ENCODE peak calls at places on chromosome 12, in five cellular contexts. L is uterus, T is adrenal gland, X is hepatocyte, H is A549. J is an unnamed sample. For H3K4me1, the result is how much of the 10 kb centered on the place peaks cover.

GRCh38 chr12:11040162-11040561 is 9.0 kb upstream of the TAS2R31 start:
- DNase-seq in L (no peak), T (no peak), X (no peak), H (no peak), J (no peak)

GRCh38 chr12:67666605-67667004 is 18.1 kb downstream of the DYRK2 start:
- DNase-seq in L (no peak), T (no peak), X (no peak), H (no peak), J (no peak)

GRCh38 chr12:70467908-70468733 is 102.0 kb downstream of the KCNMB4 start:
- DNase-seq in L (no peak), T (no peak), X (no peak), H (no peak), J (no peak)

GRCh38 chr12:116324684-116325664 is 47.5 kb upstream of the MED13L start:
- DNase-seq in L (no peak), T (no peak), X (no peak), H (no peak), J (no peak)

GRCh38 chr12:113237748-113238147 is 16.5 kb downstream of the TPCN1 start:
- DNase-seq in L (no peak), T (peak), X (no peak), H (no peak), J (no peak)

GRCh38 chr12:68479832-68480291 is 130.8 kb upstream of the RAP1B start:
- DNase-seq in L (no peak), T (no peak), X (no peak), H (peak), J (no peak)

GRCh38 chr12:83122623-83122934 is 435.9 kb downstream of the TMTC2 start:
- DNase-seq in L (no peak), T (no peak), X (no peak), H (no peak), J (no peak)

GRCh38 chr12:12086975-12087692 is 16.4 kb downstream of the BCL2L14 start:
- DNase-seq in L (no peak), T (no peak), X (no peak), H (no peak), J (no peak)

DNA sequence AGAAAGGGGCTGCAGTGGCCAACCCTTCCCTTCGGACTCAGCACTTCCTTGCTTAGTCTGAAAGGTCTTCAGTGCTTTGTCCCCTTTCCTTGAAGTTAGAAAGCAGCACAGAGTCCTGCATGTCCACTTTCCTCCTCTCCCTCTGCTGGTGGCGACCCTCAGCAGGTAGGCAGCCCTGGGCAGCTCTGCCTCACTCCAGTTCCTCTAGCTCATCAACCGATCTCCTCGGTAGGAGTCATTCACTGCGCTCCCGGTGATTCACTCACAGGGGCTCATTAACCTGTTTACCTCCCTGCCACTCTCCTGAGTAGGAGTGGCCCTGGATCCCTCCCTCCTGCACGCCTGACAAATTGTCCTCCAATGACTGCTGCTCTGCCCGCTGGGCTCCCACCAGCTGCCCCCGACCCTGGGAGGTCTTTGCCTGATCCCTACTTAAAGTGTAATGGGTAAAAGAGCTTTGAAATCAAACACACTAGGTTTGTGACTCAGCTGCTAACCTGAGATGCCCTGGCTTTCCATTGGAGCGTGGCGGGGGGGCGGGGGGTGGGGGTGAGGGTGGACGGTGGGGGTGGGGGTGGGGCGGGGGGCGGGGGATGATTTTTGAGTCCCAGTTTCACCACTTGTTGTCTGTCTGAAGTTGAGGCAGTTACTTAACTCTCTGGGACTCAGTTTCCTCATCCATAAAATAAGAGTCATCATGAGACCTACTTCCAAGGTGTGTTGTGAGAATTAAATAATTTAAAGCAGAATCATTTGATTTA is 4.2 kb downstream of the SCNN1A start:
- DNase-seq in L (peak), T (peak), X (peak), H (peak), J (peak)
- H3K4me3 ChIP-seq in L (no peak), T (no peak), X (no peak), H (peak), J (no peak)

GRCh38 chr12:1592444-1593231 is 1.7 kb downstream of the FBXL14 start:
- DNase-seq in L (no peak), T (peak), X (peak), H (no peak), J (peak)
- TF ChIP-seq CTCF in L (no peak), T (no peak), X (no peak), H (no peak), J (no peak)

GRCh38 chr12:132492522-132492921 is 2.6 kb downstream of the FBRSL1 start:
- DNase-seq in L (no peak), T (no peak), X (no peak), H (no peak), J (no peak)

GRCh38 chr12:132494294-132495164 is 4.6 kb downstream of the FBRSL1 start:
- DNase-seq in L (no peak), T (no peak), X (peak), H (no peak), J (no peak)

GRCh38 chr12:132495165-132495544 is 5.2 kb downstream of the FBRSL1 start:
- DNase-seq in L (no peak), T (no peak), X (no peak), H (no peak), J (no peak)

GRCh38 chr12:132492951-132493350 is 3.0 kb downstream of the FBRSL1 start:
- DNase-seq in L (no peak), T (no peak), X (no peak), H (no peak), J (no peak)

GRCh38 chr12:132493482-132494178 is 3.7 kb downstream of the FBRSL1 start:
- DNase-seq in L (no peak), T (no peak), X (peak), H (no peak), J (no peak)
- H3K4me1 ChIP-seq in L (under half), T (half or more), X (half or more), H (under half), J (under half)

DNA sequence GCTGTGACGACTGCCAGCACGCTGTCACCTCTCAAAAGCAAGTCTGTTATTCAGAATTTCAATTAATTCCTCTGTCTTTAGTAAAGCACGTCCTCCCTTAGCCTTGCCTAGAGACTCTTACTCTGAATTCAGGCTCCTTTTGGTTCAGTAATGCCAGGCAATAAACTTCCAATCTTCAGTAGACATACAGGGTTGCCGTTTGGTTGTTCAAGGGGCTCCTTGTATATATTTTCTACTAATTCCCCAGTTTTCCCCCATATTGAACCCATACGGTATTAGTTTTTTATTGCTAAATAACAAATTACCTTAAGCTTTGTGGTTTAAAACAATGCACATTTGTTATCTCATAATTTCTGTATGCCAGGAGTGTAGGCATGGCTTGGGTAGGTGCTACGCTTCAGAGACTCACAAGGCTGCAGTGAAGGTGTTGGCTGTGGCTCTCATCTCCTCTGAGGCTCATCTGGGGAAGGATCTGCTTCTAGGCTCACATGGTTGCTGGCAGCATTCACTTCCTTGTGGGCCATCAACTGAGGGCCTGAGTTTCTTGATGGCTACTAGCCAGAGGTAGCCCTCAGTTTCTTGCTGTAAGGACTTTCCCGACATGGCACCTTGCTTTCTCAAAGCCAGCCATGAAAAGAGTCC is 7.3 kb upstream of the CLECL1 start:
- DNase-seq in L (no peak), T (no peak), X (no peak), H (no peak), J (no peak)
- H3K4me3 ChIP-seq in L (peak), T (no peak), X (no peak), H (no peak), J (no peak)

GRCh38 chr12:133083345-133083744 is 2.6 kb downstream of the ZNF140 start:
- DNase-seq in L (no peak), T (no peak), X (no peak), H (no peak), J (no peak)

GRCh38 chr12:133080619-133081407 is at the start of gene ZNF140:
- DNase-seq in L (peak), T (peak), X (peak), H (peak), J (peak)

GRCh38 chr12:133081408-133081806 is 684 bp downstream of the ZNF140 start:
- DNase-seq in L (peak), T (peak), X (peak), H (no peak), J (no peak)

GRCh38 chr12:133080051-133080618 is 588 bp upstream of the ZNF140 start:
- DNase-seq in L (peak), T (peak), X (peak), H (peak), J (peak)
- TF ChIP-seq CTCF in L (no peak), T (peak), X (no peak), H (no peak), J (peak)

GRCh38 chr12:45286621-45287020 is 70.7 kb downstream of the ANO6 start:
- DNase-seq in L (no peak), T (no peak), X (no peak), H (no peak), J (no peak)
- H3K4me1 ChIP-seq in L (under half), T (under half), X (under half), H (half or more), J (under half)

GRCh38 chr12:20345866-20346265 is 22.5 kb upstream of the PDE3A start:
- DNase-seq in L (no peak), T (no peak), X (no peak), H (no peak), J (peak)

GRCh38 chr12:20356048-20356447 is 12.3 kb upstream of the PDE3A start:
- DNase-seq in L (no peak), T (no peak), X (no peak), H (no peak), J (no peak)

GRCh38 chr12:20350495-20350894 is 17.8 kb upstream of the PDE3A start:
- DNase-seq in L (no peak), T (no peak), X (no peak), H (peak), J (peak)
- H3K4me3 ChIP-seq in L (no peak), T (no peak), X (no peak), H (no peak), J (no peak)

DNA sequence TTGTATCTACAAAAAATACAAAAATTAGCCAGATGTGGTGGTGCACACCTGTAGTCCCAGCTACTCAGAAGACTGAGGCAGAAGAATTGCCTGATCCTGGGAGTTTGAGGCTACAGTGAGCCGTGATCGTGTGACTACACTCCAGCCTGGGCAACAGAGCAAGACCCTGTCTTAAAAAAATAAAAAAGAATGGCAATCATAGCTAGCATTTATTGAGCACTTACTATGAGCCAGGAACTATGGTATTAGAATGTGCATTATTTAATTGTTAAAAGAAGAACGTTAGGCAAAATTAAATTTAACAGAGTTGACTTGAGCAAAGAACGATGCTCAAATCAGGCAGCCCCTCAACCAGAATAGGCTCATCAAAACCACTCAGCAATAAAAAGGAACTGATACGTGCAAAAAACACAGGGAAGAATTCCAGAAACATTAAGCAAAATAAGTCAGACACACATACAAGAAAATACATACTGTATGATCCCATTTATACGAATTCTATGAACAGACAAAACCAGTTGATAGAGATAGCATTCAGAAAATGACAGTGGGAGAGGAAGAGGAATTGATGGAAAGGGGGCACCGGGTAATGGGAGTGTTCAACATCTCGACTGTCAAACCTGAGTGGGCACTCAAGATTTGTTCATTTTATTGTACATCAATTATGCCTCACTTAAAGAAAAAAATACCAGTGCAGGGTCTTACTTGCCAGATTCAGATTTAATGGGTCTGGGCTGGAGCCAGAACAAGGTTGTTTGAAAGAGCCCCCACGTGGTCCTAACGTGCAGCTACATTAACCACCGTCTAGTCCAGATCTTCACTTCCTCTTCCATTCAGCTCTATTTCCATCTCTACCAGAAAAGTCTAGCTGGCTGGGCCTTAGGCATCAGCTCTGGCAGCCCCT is 8.0 kb downstream of the SCNN1A start:
- DNase-seq in L (no peak), T (no peak), X (no peak), H (peak), J (peak)
- TF ChIP-seq CTCF in L (peak), T (peak), X (peak), H (no peak), J (peak)

GRCh38 chr12:124732275-124733075 is 131.2 kb downstream of the SCARB1 start:
- DNase-seq in L (no peak), T (no peak), X (no peak), H (no peak), J (peak)

GRCh38 chr12:124733086-124733485 is 130.6 kb downstream of the SCARB1 start:
- DNase-seq in L (no peak), T (no peak), X (no peak), H (no peak), J (no peak)

GRCh38 chr12:124730455-124730932 is 133.2 kb downstream of the SCARB1 start:
- DNase-seq in L (peak), T (no peak), X (peak), H (peak), J (peak)

GRCh38 chr12:124734224-124734788 is 129.4 kb downstream of the SCARB1 start:
- DNase-seq in L (no peak), T (peak), X (no peak), H (peak), J (peak)

GRCh38 chr12:124731869-124732268 is 131.8 kb downstream of the SCARB1 start:
- DNase-seq in L (no peak), T (no peak), X (no peak), H (no peak), J (no peak)
- H3K4me1 ChIP-seq in L (under half), T (under half), X (under half), H (under half), J (under half)

GRCh38 chr12:6632026-6632978 is 3.5 kb downstream of the LPAR5 start:
- DNase-seq in L (no peak), T (no peak), X (peak), H (no peak), J (no peak)

GRCh38 chr12:6638305-6638704 is 2.5 kb upstream of the LPAR5 start:
- DNase-seq in L (no peak), T (no peak), X (no peak), H (no peak), J (no peak)

GRCh38 chr12:6639151-6639773 is 3.5 kb upstream of the LPAR5 start:
- DNase-seq in L (no peak), T (no peak), X (no peak), H (no peak), J (no peak)

GRCh38 chr12:6635375-6635855 is 344 bp downstream of the LPAR5 start:
- DNase-seq in L (no peak), T (no peak), X (no peak), H (no peak), J (no peak)

GRCh38 chr12:6635856-6636521 is at the start of gene LPAR5:
- DNase-seq in L (no peak), T (peak), X (peak), H (peak), J (no peak)
- H3K4me3 ChIP-seq in L (no peak), T (no peak), X (no peak), H (no peak), J (no peak)